ENCODE peak calls at places on chromosomes 16 and 17, in four cellular contexts. N is GM12878, I is HepG2, P is K562. E is an unnamed sample.

GRCh38 chr17:19410101-19410500 is 931 bp upstream of the RNF112 start:
- DNase-seq in N (no peak), P (no peak), I (no peak), E (no peak)

GRCh38 chr16:57341441-57342303 is 16.9 kb upstream of the CCL22 start:
- DNase-seq in I (no peak), P (no peak), N (no peak), E (no peak)

GRCh38 chr17:78537217-78537860 is 39.9 kb downstream of the DNAH17 start:
- DNase-seq in N (no peak), P (no peak), I (no peak), E (no peak)

GRCh38 chr16:49592507-49593422 is 219.2 kb downstream of the C16orf78 start:
- DNase-seq in I (peak; percentile 28), P (peak; percentile 65), N (no peak), E (peak; percentile 35)

GRCh38 chr16:30185683-30186421 is 2.5 kb downstream of the CORO1A start:
- DNase-seq in N (peak; percentile 79), P (peak; percentile 16), I (no peak), E (no peak)

GRCh38 chr17:45971698-45972141 is 27.3 kb upstream of the STH start:
- DNase-seq in P (peak; percentile 60), N (no peak), I (no peak), E (no peak)

GRCh38 chr16:24993722-24994686 is 21.2 kb downstream of the ARHGAP17 start:
- DNase-seq in I (peak; percentile 99), N (no peak), P (peak; percentile 16), E (peak; percentile 75)

GRCh38 chr17:4956493-4957061 is 5.7 kb downstream of the ENO3 start:
- DNase-seq in N (no peak), I (no peak), P (no peak), E (no peak)

GRCh38 chr17:59154721-59155438 is at the start of gene SKA2:
- DNase-seq in I (no peak), N (peak; percentile 100), P (peak; percentile 95), E (peak; percentile 95)

GRCh38 chr16:57245472-57246113 is 534 bp downstream of the ARL2BP start:
- DNase-seq in I (no peak), N (no peak), P (peak; percentile 51), E (peak; percentile 49)

GRCh38 chr17:11296994-11297393 is 56.0 kb downstream of the SHISA6 start:
- DNase-seq in P (no peak), I (peak; percentile 10), N (no peak), E (peak; percentile 44)

GRCh38 chr17:2050871-2051387 is 4.0 kb upstream of the HIC1 start:
- DNase-seq in N (no peak), P (no peak), I (no peak), E (peak; percentile 58)

GRCh38 chr16:88928405-88929375 is 48.3 kb downstream of the CBFA2T3 start:
- DNase-seq in P (no peak), N (no peak), I (peak; percentile 68), E (no peak)

GRCh38 chr16:52747196-52747595 is 200.3 kb upstream of the TOX3 start:
- DNase-seq in N (no peak), P (no peak), I (no peak), E (no peak)

GRCh38 chr17:42184717-42185496 is at the start of gene HCRT:
- DNase-seq in I (no peak), N (no peak), P (no peak), E (no peak)

GRCh38 chr17:17305282-17305801 is 2.2 kb downstream of the NT5M start:
- DNase-seq in N (peak; percentile 50), I (peak; percentile 33), P (peak; percentile 66), E (no peak)

GRCh38 chr17:63772801-63773271 is 561 bp downstream of the CCDC47 start:
- DNase-seq in I (peak; percentile 31), N (no peak), P (peak; percentile 25), E (peak; percentile 34)

GRCh38 chr17:15493031-15493750 is 25.8 kb upstream of the CDRT4 start:
- DNase-seq in P (no peak), N (no peak), I (no peak), E (no peak)

GRCh38 chr16:89350701-89351380 is 133.3 kb downstream of the ZNF778 start:
- DNase-seq in I (no peak), N (no peak), P (no peak), E (no peak)

GRCh38 chr16:12160249-12160648 is 183.7 kb downstream of the SNX29 start:
- DNase-seq in P (no peak), I (no peak), N (no peak), E (no peak)

GRCh38 chr16:54746596-54746995 is 184.1 kb upstream of the IRX5 start:
- DNase-seq in I (no peak), N (no peak), P (no peak), E (no peak)

GRCh38 chr17:51087072-51087757 is 33.5 kb downstream of the SPAG9 start:
- DNase-seq in I (no peak), P (no peak), N (no peak), E (no peak)

GRCh38 chr17:42680331-42680808 is 1.3 kb downstream of the CCR10 start:
- DNase-seq in I (no peak), N (no peak), P (peak; percentile 77), E (peak; percentile 54)

GRCh38 chr17:83076930-83077329 is 2.5 kb upstream of the METRNL start:
- DNase-seq in N (no peak), P (no peak), I (no peak), E (peak; percentile 57)

GRCh38 chr17:45782889-45783592 is 1.1 kb upstream of the CRHR1 start:
- DNase-seq in P (peak; percentile 63), N (no peak), I (no peak), E (peak; percentile 58)

GRCh38 chr16:12833939-12834338 is 30.3 kb upstream of the CPPED1 start:
- DNase-seq in P (no peak), N (no peak), I (peak; percentile 56), E (peak; percentile 54)

GRCh38 chr17:83199500-83200201 is 120.2 kb downstream of the METRNL start:
- DNase-seq in N (no peak), I (no peak), P (no peak), E (no peak)

GRCh38 chr16:3074860-3075545 is 9.6 kb downstream of the IL32 start:
- DNase-seq in I (no peak), N (peak; percentile 69), P (no peak), E (no peak)

GRCh38 chr16:4917117-4917516 is 19.8 kb downstream of the PPL start:
- DNase-seq in P (no peak), N (no peak), I (no peak), E (no peak)

GRCh38 chr16:83653785-83654184 is 154.0 kb upstream of the HSBP1 start:
- DNase-seq in N (no peak), I (no peak), P (no peak), E (no peak)

GRCh38 chr16:71894229-71894920 is 956 bp upstream of the IST1 start:
- DNase-seq in P (no peak), N (no peak), I (peak; percentile 56), E (no peak)

GRCh38 chr17:65485388-65486299 is 75.8 kb downstream of the AXIN2 start:
- DNase-seq in N (no peak), I (no peak), P (no peak), E (no peak)

GRCh38 chr17:63819585-63820537 is 7.4 kb upstream of the PSMC5 start:
- DNase-seq in I (no peak), N (no peak), P (no peak), E (no peak)

GRCh38 chr16:67395105-67395457 is 1.8 kb upstream of the TPPP3 start:
- DNase-seq in I (no peak), N (no peak), P (no peak), E (no peak)

GRCh38 chr17:66605561-66605960 is 229.4 kb upstream of the CACNG5 start:
- DNase-seq in N (no peak), I (no peak), P (no peak), E (no peak)

GRCh38 chr17:45172541-45173286 is 11.0 kb downstream of the HEXIM2 start:
- DNase-seq in P (no peak), I (peak; percentile 97), N (no peak), E (peak; percentile 99)

GRCh38 chr16:53147500-53148065 is 92.8 kb downstream of the CHD9 start:
- DNase-seq in I (no peak), P (no peak), N (no peak), E (no peak)

DNA sequence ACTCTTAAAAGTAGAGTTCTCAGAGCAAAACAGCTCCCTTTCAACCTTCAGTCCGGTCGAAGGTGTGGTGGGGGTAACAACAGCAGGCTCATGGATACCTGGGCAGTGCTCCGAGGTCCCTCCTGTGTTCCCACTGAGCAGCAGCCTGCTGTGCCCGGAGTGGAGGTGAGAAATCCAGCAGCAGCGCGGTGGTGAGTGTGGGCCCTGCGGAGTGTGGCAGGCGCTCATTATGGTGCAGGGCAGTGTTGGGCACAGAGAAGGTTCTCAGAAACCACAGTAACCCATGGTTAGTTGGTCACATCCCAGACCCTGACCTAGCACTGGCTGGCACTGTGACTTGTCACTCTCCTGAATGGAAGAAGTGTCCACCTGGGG is 5.0 kb upstream of the P4HB start:
- DNase-seq in P (no peak), I (no peak), N (no peak), E (no peak)
- TF ChIP-seq SMC3 in P (no peak), I (no peak), N (no peak), E (no peak)

GRCh38 chr17:7220593-7221280 is 999 bp downstream of the ACADVL start:
- DNase-seq in I (peak; percentile 44), N (no peak), P (peak; percentile 34), E (peak; percentile 87)
- TF ChIP-seq POLR2AphosphoS2 in I (no peak), N (no peak), P (no peak), E (no peak)

DNA sequence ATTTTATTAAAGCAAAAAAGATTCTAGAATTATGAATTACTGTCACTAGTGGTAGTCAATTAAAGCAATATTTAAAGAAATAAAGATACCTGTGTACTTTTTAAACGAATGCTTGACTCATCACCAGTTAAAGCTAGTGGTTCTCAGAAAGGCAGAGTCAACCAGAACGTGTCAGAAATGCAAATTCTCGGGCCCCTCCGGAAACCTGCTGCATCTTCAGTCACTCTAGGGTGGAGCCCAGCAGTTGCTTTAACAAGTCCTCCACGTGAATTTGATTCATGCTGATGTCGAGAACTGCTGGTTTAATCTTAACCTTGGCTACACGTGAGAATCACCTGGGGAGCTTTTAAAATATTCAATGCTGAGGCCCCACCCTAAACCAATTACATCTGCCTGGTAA is 169.8 kb upstream of the SDK2 start:
- DNase-seq in N (no peak), I (no peak), P (no peak), E (no peak)
- H3K27ac ChIP-seq in N (no peak overlapping the region), I (no peak overlapping the region), P (no peak overlapping the region), E (no peak overlapping the region)

GRCh38 chr16:78563905-78564304 is 464.5 kb downstream of the WWOX start:
- DNase-seq in I (no peak), N (no peak), P (no peak), E (no peak)
- TF ChIP-seq SMC3 in I (no peak), N (no peak), P (no peak), E (no peak)

DNA sequence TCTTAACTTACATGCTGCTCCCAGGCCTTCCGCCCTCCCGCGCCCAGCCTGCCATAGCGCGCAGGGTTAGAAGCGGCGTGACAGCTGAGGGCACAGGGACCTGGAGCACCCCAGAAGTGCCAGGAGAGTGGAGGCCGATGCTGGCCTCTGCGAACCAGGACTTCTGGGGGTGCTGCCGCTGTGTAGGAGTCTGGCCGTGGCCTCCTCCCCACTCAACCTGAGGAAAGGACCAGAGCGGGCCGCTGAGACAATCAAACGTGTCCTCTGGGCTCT is 1.9 kb upstream of the TMEM204 start:
- DNase-seq in I (no peak), P (no peak), N (no peak), E (no peak)
- TF ChIP-seq POLR2AphosphoS2 in I (no peak), P (no peak), N (no peak), E (no peak)

DNA sequence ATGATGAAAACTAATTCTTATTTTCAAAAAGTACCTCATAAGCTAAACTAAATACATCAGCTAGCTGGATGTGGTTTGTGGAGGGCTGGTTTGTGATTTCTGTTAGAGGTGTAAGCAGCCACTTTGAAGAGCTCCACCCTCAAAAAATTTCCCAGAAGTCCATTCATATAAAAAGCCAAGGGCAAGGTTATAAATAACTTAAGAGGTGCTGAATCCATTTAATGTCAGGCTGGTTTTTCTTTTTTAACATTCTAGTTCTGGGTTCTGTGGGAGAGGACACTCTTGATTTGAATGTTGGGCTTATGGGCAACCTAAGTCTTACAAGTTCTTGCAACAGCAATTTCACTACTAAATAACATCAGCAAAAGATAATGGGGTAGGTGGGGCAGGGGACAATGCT is 3.4 kb upstream of the WIPI1 start:
- DNase-seq in N (no peak), P (no peak), I (no peak), E (no peak)
- H3K27ac ChIP-seq in N (peak overlapping the region; percentile 78), P (no peak overlapping the region), I (no peak overlapping the region), E (no peak overlapping the region)

E was measured in A549.